ENCODE peak calls at places on chromosomes 5 and 9, in ten cellular contexts. I, X, T, P, C, K, Y, U, J and A are unnamed samples.

GRCh38 chr9:104774132-104774531 is 10.2 kb downstream of the NIPSNAP3B start:
- DNase-seq in C (no peak), Y (no peak), J (no peak), P (no peak), K (no peak), X (no peak), T (no peak), I (no peak), U (peak; percentile 56), A (no peak)

GRCh38 chr9:89502038-89502601 is 4.2 kb upstream of the SEMA4D start:
- DNase-seq in X (peak; percentile 44), K (no peak), T (no peak), I (peak; percentile 49), U (peak; percentile 47), P (no peak), J (no peak), Y (peak; percentile 91), C (no peak), A (peak; percentile 61)

GRCh38 chr5:62477801-62478200 is 65.2 kb downstream of the IPO11 start:
- DNase-seq in P (no peak), Y (no peak), J (no peak), X (no peak), I (no peak), C (no peak), U (no peak), K (no peak), T (no peak), A (no peak)

GRCh38 chr9:3942351-3942750 is 357.5 kb downstream of the GLIS3 start:
- DNase-seq in P (no peak), J (no peak), U (no peak), X (no peak), T (no peak), K (no peak), C (no peak), I (no peak), Y (no peak), A (no peak)

GRCh38 chr9:98172604-98173003 is 19.8 kb downstream of the CORO2A start:
- DNase-seq in K (no peak), T (no peak), J (no peak), P (no peak), C (no peak), U (no peak), I (no peak), X (peak; percentile 39), Y (no peak), A (no peak)

GRCh38 chr5:133882107-133882695 is 86.2 kb downstream of the C5orf15 start:
- DNase-seq in T (no peak), K (no peak), J (no peak), C (no peak), I (no peak), P (no peak), Y (no peak), X (no peak), U (no peak), A (no peak)

GRCh38 chr5:102218159-102218558 is 77.9 kb downstream of the SLCO4C1 start:
- DNase-seq in T (no peak), I (no peak), Y (no peak), P (no peak), U (no peak), X (no peak), K (no peak), J (no peak), C (no peak), A (no peak)

GRCh38 chr5:143717400-143717799 is 94.6 kb upstream of the HMHB1 start:
- DNase-seq in K (no peak), J (no peak), Y (no peak), C (no peak), P (no peak), X (no peak), I (no peak), T (no peak), U (no peak), A (no peak)

GRCh38 chr5:76764374-76764773 is 48.4 kb downstream of the F2R start:
- DNase-seq in X (no peak), J (no peak), T (no peak), C (no peak), I (no peak), K (no peak), U (no peak), Y (no peak), P (no peak), A (no peak)

GRCh38 chr9:103837940-103838339 is 256.2 kb upstream of the SMC2 start:
- DNase-seq in U (no peak), J (peak; percentile 40), I (no peak), X (no peak), P (no peak), C (no peak), T (no peak), Y (no peak), K (no peak), A (no peak)

GRCh38 chr9:127451681-127452480 is 571 bp downstream of the LRSAM1 start:
- DNase-seq in P (peak; percentile 37), T (peak; percentile 81), I (peak; percentile 54), K (peak; percentile 42), J (no peak), X (peak; percentile 57), Y (peak; percentile 80), C (peak; percentile 72), U (peak; percentile 61), A (peak; percentile 57)

GRCh38 chr5:75588666-75589065 is 22.6 kb upstream of the ANKDD1B start:
- DNase-seq in K (no peak), U (no peak), I (no peak), T (no peak), P (no peak), Y (no peak), X (no peak), J (peak; percentile 20), C (no peak), A (no peak)

GRCh38 chr5:134226441-134227192 is 744 bp upstream of the PPP2CA start:
- DNase-seq in J (no peak), U (no peak), K (peak; percentile 83), X (no peak), T (peak; percentile 83), I (no peak), P (no peak), Y (no peak), C (no peak), A (no peak)

GRCh38 chr9:96554801-96555566 is 64.7 kb downstream of the CDC14B start:
- DNase-seq in C (peak; percentile 4), U (no peak), P (no peak), T (no peak), J (no peak), I (no peak), K (no peak), Y (no peak), X (no peak), A (no peak)

GRCh38 chr5:158978061-158978745 is 121.5 kb downstream of the EBF1 start:
- DNase-seq in T (no peak), C (no peak), I (no peak), J (no peak), X (no peak), K (no peak), P (no peak), Y (no peak), U (no peak), A (no peak)

GRCh38 chr9:117720555-117720954 is 16.4 kb downstream of the TLR4 start:
- DNase-seq in I (no peak), T (no peak), Y (no peak), J (no peak), U (peak; percentile 36), X (no peak), C (no peak), K (no peak), P (no peak), A (no peak)

GRCh38 chr9:114911167-114911821 is 19.1 kb downstream of the TNFSF8 start:
- DNase-seq in C (no peak), X (peak; percentile 60), T (no peak), U (peak; percentile 37), K (peak; percentile 39), Y (no peak), P (no peak), I (no peak), J (peak; percentile 78), A (no peak)

GRCh38 chr9:36765077-36765390 is 192.3 kb downstream of the MELK start:
- DNase-seq in U (no peak), T (no peak), I (no peak), P (no peak), C (no peak), X (no peak), Y (no peak), K (no peak), J (no peak), A (no peak)

GRCh38 chr9:131809941-131810344 is 70.1 kb upstream of the RAPGEF1 start:
- DNase-seq in J (no peak), T (peak; percentile 84), X (no peak), P (no peak), Y (no peak), U (no peak), I (no peak), K (no peak), C (no peak), A (no peak)

GRCh38 chr5:109105631-109106267 is 304.0 kb downstream of the PJA2 start:
- DNase-seq in K (no peak), J (no peak), I (no peak), Y (no peak), T (no peak), U (no peak), P (no peak), C (no peak), X (no peak), A (no peak)

GRCh38 chr5:140833993-140834392 is at the start of gene PCDHA7:
- DNase-seq in X (no peak), I (no peak), U (peak; percentile 16), P (no peak), Y (no peak), J (no peak), K (no peak), C (no peak), T (no peak), A (no peak)

GRCh38 chr9:93190133-93190525 is 6.2 kb downstream of the WNK2 start:
- DNase-seq in U (no peak), I (no peak), J (no peak), C (no peak), K (no peak), Y (no peak), X (no peak), P (no peak), T (peak; percentile 48), A (no peak)

GRCh38 chr5:109877670-109878045 is 187.9 kb downstream of the MAN2A1 start:
- DNase-seq in I (no peak), X (no peak), Y (no peak), T (no peak), U (no peak), K (no peak), P (no peak), C (no peak), J (no peak), A (no peak)

GRCh38 chr5:169521366-169521983 is 62.1 kb upstream of the SPDL1 start:
- DNase-seq in K (peak; percentile 9), X (no peak), P (no peak), I (no peak), U (no peak), J (no peak), T (no peak), C (no peak), Y (no peak), A (no peak)

GRCh38 chr9:84839538-84839937 is 170.0 kb downstream of the NTRK2 start:
- DNase-seq in I (no peak), P (no peak), T (peak; percentile 90), C (no peak), X (peak; percentile 35), Y (no peak), J (no peak), U (no peak), K (peak; percentile 60), A (no peak)

GRCh38 chr9:109150925-109151547 is 16.0 kb downstream of the FRRS1L start:
- DNase-seq in X (no peak), T (no peak), P (no peak), J (no peak), I (no peak), C (no peak), U (no peak), K (no peak), Y (no peak), A (no peak)

GRCh38 chr5:142508630-142509425 is 177.1 kb downstream of the FGF1 start:
- DNase-seq in I (no peak), P (no peak), Y (no peak), U (no peak), C (no peak), K (no peak), X (peak; percentile 76), J (no peak), T (no peak), A (no peak)

GRCh38 chr9:87516222-87516930 is 18.7 kb downstream of the DAPK1 start:
- DNase-seq in P (no peak), K (peak; percentile 28), I (no peak), C (no peak), T (no peak), Y (no peak), X (no peak), U (peak; percentile 91), J (no peak), A (no peak)